ENCODE peak calls at places on chromosomes 11 and 22, in five cellular contexts. One of them, this sample, is unnamed.

GRCh38 chr22:19407649-19408606 is 23.6 kb downstream of the HIRA start:
- DNase-seq in GM12878: no peak
- DNase-seq in K562: peak; percentile 93
- DNase-seq in H1: no peak
- DNase-seq in A549: no peak
- DNase-seq in this sample: no peak

GRCh38 chr11:80024119-80024518 is 583.3 kb upstream of the TENM4 start:
- DNase-seq in A549: no peak
- DNase-seq in GM12878: no peak
- DNase-seq in H1: no peak
- DNase-seq in K562: no peak
- DNase-seq in this sample: no peak

GRCh38 chr11:102780491-102780918 is at the start of gene MMP10:
- DNase-seq in H1: peak; percentile 27
- DNase-seq in A549: peak; percentile 63
- DNase-seq in K562: no peak
- DNase-seq in GM12878: no peak
- DNase-seq in this sample: peak; percentile 21

GRCh38 chr11:121723261-121723741 is 270.5 kb upstream of the SORL1-AS1 start:
- DNase-seq in H1: no peak
- DNase-seq in GM12878: no peak
- DNase-seq in A549: no peak
- DNase-seq in K562: no peak
- DNase-seq in this sample: no peak

GRCh38 chr11:23010790-23011340 is 150.6 kb upstream of the CCDC179 start:
- DNase-seq in A549: no peak
- DNase-seq in K562: no peak
- DNase-seq in H1: no peak
- DNase-seq in GM12878: no peak
- DNase-seq in this sample: no peak

GRCh38 chr22:35917651-35918050 is 111.0 kb downstream of the RBFOX2 start:
- DNase-seq in GM12878: no peak
- DNase-seq in K562: no peak
- DNase-seq in A549: no peak
- DNase-seq in H1: no peak
- DNase-seq in this sample: no peak

GRCh38 chr22:19853879-19854777 is 546 bp downstream of the GNB1L start:
- DNase-seq in A549: no peak
- DNase-seq in H1: no peak
- DNase-seq in K562: peak; percentile 77
- DNase-seq in GM12878: no peak
- DNase-seq in this sample: no peak

GRCh38 chr11:129731316-129731715 is 84.3 kb upstream of the TMEM45B start:
- DNase-seq in K562: no peak
- DNase-seq in H1: no peak
- DNase-seq in GM12878: no peak
- DNase-seq in A549: no peak
- DNase-seq in this sample: no peak

GRCh38 chr11:112652786-112653390 is 308.3 kb upstream of the NCAM1 start:
- DNase-seq in K562: no peak
- DNase-seq in GM12878: no peak
- DNase-seq in A549: no peak
- DNase-seq in H1: no peak
- DNase-seq in this sample: no peak

GRCh38 chr11:77752518-77752917 is 68.0 kb downstream of the RSF1 start:
- DNase-seq in K562: no peak
- DNase-seq in H1: peak; percentile 5
- DNase-seq in A549: no peak
- DNase-seq in GM12878: no peak
- DNase-seq in this sample: no peak

GRCh38 chr11:9315078-9315688 is 790 bp upstream of the TMEM41B start:
- DNase-seq in A549: peak; percentile 28
- DNase-seq in GM12878: no peak
- DNase-seq in H1: no peak
- DNase-seq in K562: no peak
- DNase-seq in this sample: no peak

GRCh38 chr11:79438631-79439429 is 2.0 kb downstream of the TENM4 start:
- DNase-seq in H1: no peak
- DNase-seq in K562: no peak
- DNase-seq in GM12878: no peak
- DNase-seq in A549: no peak
- DNase-seq in this sample: no peak

GRCh38 chr22:19759994-19760651 is 455 bp upstream of the TBX1 start:
- DNase-seq in K562: peak; percentile 98
- DNase-seq in H1: no peak
- DNase-seq in GM12878: no peak
- DNase-seq in A549: no peak
- DNase-seq in this sample: no peak

GRCh38 chr11:48683226-48683720 is 194.7 kb downstream of the OR4A47 start:
- DNase-seq in H1: no peak
- DNase-seq in K562: peak; percentile 0
- DNase-seq in GM12878: no peak
- DNase-seq in A549: no peak
- DNase-seq in this sample: no peak

GRCh38 chr11:65419773-65420481 is 2.7 kb upstream of the NEAT1 start:
- DNase-seq in H1: no peak
- DNase-seq in K562: peak; percentile 57
- DNase-seq in GM12878: no peak
- DNase-seq in A549: no peak
- DNase-seq in this sample: peak; percentile 92

GRCh38 chr22:28181332-28181731 is 262.3 kb upstream of the PITPNB start:
- DNase-seq in K562: no peak
- DNase-seq in A549: no peak
- DNase-seq in H1: no peak
- DNase-seq in GM12878: no peak
- DNase-seq in this sample: no peak

GRCh38 chr11:6156628-6157367 is 13.3 kb downstream of the OR52B2 start:
- DNase-seq in GM12878: no peak
- DNase-seq in A549: no peak
- DNase-seq in K562: no peak
- DNase-seq in H1: no peak
- DNase-seq in this sample: no peak

GRCh38 chr22:41699264-41700104 is at the start of gene MEI1:
- DNase-seq in K562: no peak
- DNase-seq in H1: peak; percentile 38
- DNase-seq in GM12878: peak; percentile 57
- DNase-seq in A549: no peak
- DNase-seq in this sample: no peak

GRCh38 chr11:60130496-60130895 is 42.0 kb downstream of the MS4A2 start:
- DNase-seq in H1: peak; percentile 15
- DNase-seq in GM12878: no peak
- DNase-seq in K562: peak; percentile 34
- DNase-seq in A549: peak; percentile 24
- DNase-seq in this sample: peak; percentile 55

DNA sequence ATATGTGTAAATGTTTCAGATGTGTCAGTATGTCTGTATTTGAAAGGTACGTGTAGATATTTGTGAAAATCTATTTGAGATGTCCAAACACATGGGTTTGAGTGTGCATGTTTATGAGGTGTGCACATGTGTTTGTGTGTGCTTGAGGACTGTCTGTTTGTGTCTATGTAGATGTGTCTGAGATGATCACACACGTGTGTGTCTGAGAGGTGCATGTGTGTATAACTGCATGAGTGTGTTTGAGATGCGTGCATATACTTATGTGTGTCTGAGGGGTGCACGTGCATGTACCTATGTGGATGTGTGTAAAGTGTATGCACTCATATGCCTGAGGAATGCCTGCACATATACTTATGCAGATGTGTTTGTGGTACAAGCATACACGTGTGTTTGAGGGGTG is 584.4 kb downstream of the BUD13 start:
- DNase-seq in K562: no peak
- DNase-seq in GM12878: no peak
- DNase-seq in A549: no peak
- DNase-seq in H1: no peak
- DNase-seq in this sample: no peak
- TF ChIP-seq CTCF in K562: no peak
- TF ChIP-seq CTCF in GM12878: no peak
- TF ChIP-seq CTCF in A549: no peak
- TF ChIP-seq CTCF in H1: no peak
- TF ChIP-seq CTCF in this sample: no peak

DNA sequence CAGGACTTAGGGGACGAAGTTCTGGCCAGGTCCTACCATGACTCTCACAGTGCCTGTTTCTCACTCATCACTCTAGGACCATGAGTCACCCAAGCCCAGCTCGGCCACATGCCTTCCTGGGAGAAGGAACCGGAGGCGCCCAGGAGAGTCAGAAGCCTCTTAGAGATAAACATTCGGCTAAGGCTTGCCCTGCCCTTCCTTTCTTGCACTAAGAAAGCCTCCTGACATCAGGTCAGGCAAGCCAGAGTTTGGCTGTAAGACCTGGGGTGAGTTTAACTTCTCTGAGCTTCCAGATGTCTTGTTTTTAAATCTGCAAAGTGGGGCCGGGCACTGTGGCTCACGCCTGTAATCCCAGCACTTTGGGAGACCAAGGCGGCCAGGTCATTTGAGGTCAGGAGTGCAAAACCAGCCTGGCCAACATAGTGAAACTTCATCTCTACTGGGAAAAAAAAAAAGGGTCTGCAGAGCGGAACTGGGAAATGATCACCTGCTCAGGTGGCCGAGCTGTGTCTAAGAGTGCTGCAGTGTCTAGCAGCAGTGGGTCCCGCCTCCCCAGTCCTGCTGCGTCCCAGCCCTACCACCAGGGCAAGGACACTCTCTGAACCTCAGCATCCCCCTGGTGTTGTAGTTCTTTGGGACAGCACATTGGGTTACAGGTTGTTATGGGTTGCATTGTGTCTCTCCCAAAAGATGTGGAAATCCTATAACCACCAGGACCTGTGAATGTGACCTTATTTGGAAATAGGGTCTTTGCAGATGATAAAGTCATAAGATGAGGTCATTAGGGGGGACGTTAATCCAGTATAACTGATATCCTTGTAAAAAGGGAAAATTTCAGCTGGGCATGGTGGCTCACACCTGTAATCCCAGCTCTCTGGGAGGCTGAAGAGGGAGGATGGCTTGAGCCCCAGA is 1.8 kb upstream of the CARS1 start:
- DNase-seq in K562: peak; percentile 70
- DNase-seq in H1: no peak
- DNase-seq in A549: no peak
- DNase-seq in GM12878: no peak
- DNase-seq in this sample: peak; percentile 40
- TF ChIP-seq HDAC2 in K562: peak; percentile 74
- TF ChIP-seq HDAC2 in H1: no peak
- TF ChIP-seq HDAC2 in A549: no peak
- TF ChIP-seq HDAC2 in GM12878: no peak
- TF ChIP-seq HDAC2 in this sample: no peak

GRCh38 chr11:116282481-116282880 is 490.3 kb downstream of the BUD13 start:
- DNase-seq in K562: no peak
- DNase-seq in H1: no peak
- DNase-seq in A549: no peak
- DNase-seq in GM12878: no peak
- DNase-seq in this sample: no peak

GRCh38 chr11:116278076-116278475 is 494.7 kb downstream of the BUD13 start:
- DNase-seq in A549: no peak
- DNase-seq in GM12878: no peak
- DNase-seq in K562: no peak
- DNase-seq in H1: no peak
- DNase-seq in this sample: no peak

GRCh38 chr11:116283300-116283699 is 489.5 kb downstream of the BUD13 start:
- DNase-seq in K562: no peak
- DNase-seq in A549: no peak
- DNase-seq in GM12878: no peak
- DNase-seq in H1: no peak
- DNase-seq in this sample: no peak

GRCh38 chr11:116284930-116285329 is 487.9 kb downstream of the BUD13 start:
- DNase-seq in A549: no peak
- DNase-seq in GM12878: no peak
- DNase-seq in K562: no peak
- DNase-seq in H1: no peak
- DNase-seq in this sample: no peak

GRCh38 chr11:116281173-116282160 is 491.3 kb downstream of the BUD13 start:
- DNase-seq in A549: no peak
- DNase-seq in H1: no peak
- DNase-seq in GM12878: no peak
- DNase-seq in K562: no peak
- DNase-seq in this sample: no peak
- TF ChIP-seq CTCF in A549: no peak
- TF ChIP-seq CTCF in H1: peak; percentile 42
- TF ChIP-seq CTCF in GM12878: peak; percentile 16
- TF ChIP-seq CTCF in K562: no peak
- TF ChIP-seq CTCF in this sample: no peak

GRCh38 chr11:57458410-57459111 is 1.8 kb upstream of the RTN4RL2 start:
- DNase-seq in A549: no peak
- DNase-seq in GM12878: no peak
- DNase-seq in H1: no peak
- DNase-seq in K562: peak; percentile 71
- DNase-seq in this sample: no peak
- TF ChIP-seq HDAC2 in A549: no peak
- TF ChIP-seq HDAC2 in GM12878: no peak
- TF ChIP-seq HDAC2 in H1: peak; percentile 32
- TF ChIP-seq HDAC2 in K562: peak; percentile 25
- TF ChIP-seq HDAC2 in this sample: peak; percentile 18

GRCh38 chr11:32153747-32154146 is 62.9 kb downstream of the RCN1 start:
- DNase-seq in GM12878: no peak
- DNase-seq in H1: no peak
- DNase-seq in K562: no peak
- DNase-seq in A549: no peak
- DNase-seq in this sample: no peak

GRCh38 chr11:32152821-32153220 is 61.9 kb downstream of the RCN1 start:
- DNase-seq in H1: no peak
- DNase-seq in K562: no peak
- DNase-seq in A549: no peak
- DNase-seq in GM12878: no peak
- DNase-seq in this sample: no peak

GRCh38 chr11:32151036-32151435 is 60.2 kb downstream of the RCN1 start:
- DNase-seq in H1: no peak
- DNase-seq in A549: no peak
- DNase-seq in K562: no peak
- DNase-seq in GM12878: no peak
- DNase-seq in this sample: no peak

GRCh38 chr11:32149748-32150147 is 58.9 kb downstream of the RCN1 start:
- DNase-seq in A549: no peak
- DNase-seq in K562: no peak
- DNase-seq in GM12878: no peak
- DNase-seq in H1: no peak
- DNase-seq in this sample: no peak

GRCh38 chr11:32154275-32154674 is 63.4 kb downstream of the RCN1 start:
- DNase-seq in H1: no peak
- DNase-seq in A549: no peak
- DNase-seq in K562: no peak
- DNase-seq in GM12878: peak; percentile 62
- DNase-seq in this sample: no peak
- TF ChIP-seq CTCF in H1: no peak
- TF ChIP-seq CTCF in A549: no peak
- TF ChIP-seq CTCF in K562: peak; percentile 30
- TF ChIP-seq CTCF in GM12878: peak; percentile 13
- TF ChIP-seq CTCF in this sample: no peak